ENCODE peak calls at places on chromosomes 11 and 22, in eight cellular contexts. One of them, this sample, is unnamed.

GRCh38 chr11:748007-748359 is 719 bp downstream of the TALDO1 start:
- DNase-seq in amniotic stem cell: no peak
- DNase-seq in CD8-positive, alpha-beta memory T cell: no peak
- DNase-seq in H9: no peak
- DNase-seq in stomach: no peak
- DNase-seq in esophagus squamous epithelium: no peak
- DNase-seq in A172: peak; percentile 37
- DNase-seq in left cardiac atrium: no peak
- DNase-seq in this sample: no peak

GRCh38 chr22:41239443-41240128 is 1.1 kb downstream of the CHADL start:
- DNase-seq in amniotic stem cell: no peak
- DNase-seq in H9: no peak
- DNase-seq in A172: no peak
- DNase-seq in esophagus squamous epithelium: no peak
- DNase-seq in CD8-positive, alpha-beta memory T cell: no peak
- DNase-seq in left cardiac atrium: no peak
- DNase-seq in stomach: no peak
- DNase-seq in this sample: no peak

GRCh38 chr11:60528934-60529333 is 13.7 kb downstream of the MS4A13 start:
- DNase-seq in A172: no peak
- DNase-seq in CD8-positive, alpha-beta memory T cell: no peak
- DNase-seq in amniotic stem cell: no peak
- DNase-seq in left cardiac atrium: no peak
- DNase-seq in esophagus squamous epithelium: no peak
- DNase-seq in stomach: no peak
- DNase-seq in H9: no peak
- DNase-seq in this sample: no peak

GRCh38 chr11:35969089-35970046 is 25.5 kb downstream of the LDLRAD3 start:
- DNase-seq in amniotic stem cell: no peak
- DNase-seq in A172: no peak
- DNase-seq in left cardiac atrium: no peak
- DNase-seq in esophagus squamous epithelium: no peak
- DNase-seq in H9: no peak
- DNase-seq in CD8-positive, alpha-beta memory T cell: no peak
- DNase-seq in stomach: peak; percentile 78
- DNase-seq in this sample: no peak

GRCh38 chr11:111764621-111765020 is 1.6 kb downstream of the PPP2R1B start:
- DNase-seq in H9: no peak
- DNase-seq in A172: no peak
- DNase-seq in amniotic stem cell: no peak
- DNase-seq in stomach: no peak
- DNase-seq in CD8-positive, alpha-beta memory T cell: no peak
- DNase-seq in left cardiac atrium: no peak
- DNase-seq in esophagus squamous epithelium: no peak
- DNase-seq in this sample: no peak

GRCh38 chr22:36671398-36671797 is 32.2 kb downstream of the CACNG2 start:
- DNase-seq in left cardiac atrium: no peak
- DNase-seq in CD8-positive, alpha-beta memory T cell: no peak
- DNase-seq in A172: no peak
- DNase-seq in amniotic stem cell: no peak
- DNase-seq in stomach: no peak
- DNase-seq in esophagus squamous epithelium: no peak
- DNase-seq in H9: no peak
- DNase-seq in this sample: no peak

GRCh38 chr11:110345756-110346155 is 49.3 kb upstream of the RDX start:
- DNase-seq in H9: no peak
- DNase-seq in stomach: no peak
- DNase-seq in A172: no peak
- DNase-seq in amniotic stem cell: no peak
- DNase-seq in left cardiac atrium: no peak
- DNase-seq in esophagus squamous epithelium: no peak
- DNase-seq in CD8-positive, alpha-beta memory T cell: no peak
- DNase-seq in this sample: no peak

GRCh38 chr11:92246637-92247036 is 22.0 kb downstream of the FAT3 start:
- DNase-seq in H9: no peak
- DNase-seq in CD8-positive, alpha-beta memory T cell: no peak
- DNase-seq in esophagus squamous epithelium: no peak
- DNase-seq in left cardiac atrium: no peak
- DNase-seq in A172: no peak
- DNase-seq in amniotic stem cell: no peak
- DNase-seq in stomach: no peak
- DNase-seq in this sample: no peak

GRCh38 chr11:112345708-112346107 is 85.0 kb upstream of the PLET1 start:
- DNase-seq in stomach: no peak
- DNase-seq in amniotic stem cell: no peak
- DNase-seq in left cardiac atrium: no peak
- DNase-seq in esophagus squamous epithelium: no peak
- DNase-seq in CD8-positive, alpha-beta memory T cell: no peak
- DNase-seq in H9: peak; percentile 65
- DNase-seq in A172: no peak
- DNase-seq in this sample: peak; percentile 49

GRCh38 chr11:14357843-14358728 is 897 bp downstream of the RRAS2 start:
- DNase-seq in CD8-positive, alpha-beta memory T cell: peak; percentile 48
- DNase-seq in left cardiac atrium: peak; percentile 55
- DNase-seq in stomach: peak; percentile 63
- DNase-seq in H9: peak; percentile 72
- DNase-seq in A172: peak; percentile 59
- DNase-seq in amniotic stem cell: peak; percentile 36
- DNase-seq in esophagus squamous epithelium: no peak
- DNase-seq in this sample: peak; percentile 91

GRCh38 chr22:17997456-17997855 is 26.9 kb downstream of the MICAL3 start:
- DNase-seq in stomach: no peak
- DNase-seq in esophagus squamous epithelium: no peak
- DNase-seq in CD8-positive, alpha-beta memory T cell: no peak
- DNase-seq in left cardiac atrium: no peak
- DNase-seq in H9: no peak
- DNase-seq in A172: peak; percentile 47
- DNase-seq in amniotic stem cell: no peak
- DNase-seq in this sample: no peak

GRCh38 chr22:20463324-20464095 is 25.9 kb upstream of the SCARF2 start:
- DNase-seq in stomach: no peak
- DNase-seq in amniotic stem cell: no peak
- DNase-seq in A172: no peak
- DNase-seq in H9: no peak
- DNase-seq in esophagus squamous epithelium: no peak
- DNase-seq in left cardiac atrium: no peak
- DNase-seq in CD8-positive, alpha-beta memory T cell: peak; percentile 72
- DNase-seq in this sample: no peak

GRCh38 chr22:16915711-16916110 is 90.5 kb upstream of the XKR3 start:
- DNase-seq in H9: no peak
- DNase-seq in A172: peak; percentile 19
- DNase-seq in stomach: no peak
- DNase-seq in esophagus squamous epithelium: no peak
- DNase-seq in CD8-positive, alpha-beta memory T cell: no peak
- DNase-seq in left cardiac atrium: no peak
- DNase-seq in amniotic stem cell: no peak
- DNase-seq in this sample: no peak

GRCh38 chr11:67286621-67287333 is 2.3 kb upstream of the ANKRD13D start:
- DNase-seq in amniotic stem cell: no peak
- DNase-seq in H9: no peak
- DNase-seq in esophagus squamous epithelium: no peak
- DNase-seq in CD8-positive, alpha-beta memory T cell: no peak
- DNase-seq in A172: no peak
- DNase-seq in left cardiac atrium: peak; percentile 30
- DNase-seq in stomach: no peak
- DNase-seq in this sample: peak; percentile 40

GRCh38 chr11:69010361-69010891 is 2.6 kb downstream of the MRGPRF start:
- DNase-seq in amniotic stem cell: no peak
- DNase-seq in A172: peak; percentile 14
- DNase-seq in esophagus squamous epithelium: no peak
- DNase-seq in left cardiac atrium: no peak
- DNase-seq in CD8-positive, alpha-beta memory T cell: no peak
- DNase-seq in H9: no peak
- DNase-seq in stomach: no peak
- DNase-seq in this sample: no peak

GRCh38 chr11:70226967-70227366 is 23.9 kb downstream of the FADD start:
- DNase-seq in A172: no peak
- DNase-seq in esophagus squamous epithelium: no peak
- DNase-seq in stomach: no peak
- DNase-seq in amniotic stem cell: no peak
- DNase-seq in CD8-positive, alpha-beta memory T cell: no peak
- DNase-seq in H9: peak; percentile 69
- DNase-seq in left cardiac atrium: no peak
- DNase-seq in this sample: peak; percentile 85

GRCh38 chr11:69879734-69880005 is 60.5 kb upstream of the FGF3 start:
- DNase-seq in CD8-positive, alpha-beta memory T cell: no peak
- DNase-seq in amniotic stem cell: no peak
- DNase-seq in A172: no peak
- DNase-seq in esophagus squamous epithelium: no peak
- DNase-seq in H9: no peak
- DNase-seq in left cardiac atrium: peak; percentile 7
- DNase-seq in stomach: no peak
- DNase-seq in this sample: no peak

GRCh38 chr11:36253238-36253637 is 36.0 kb downstream of the COMMD9 start:
- DNase-seq in amniotic stem cell: no peak
- DNase-seq in esophagus squamous epithelium: no peak
- DNase-seq in left cardiac atrium: no peak
- DNase-seq in CD8-positive, alpha-beta memory T cell: no peak
- DNase-seq in H9: no peak
- DNase-seq in stomach: no peak
- DNase-seq in A172: no peak
- DNase-seq in this sample: peak; percentile 7

GRCh38 chr11:75811485-75811884 is 3.5 kb upstream of the UVRAG start:
- DNase-seq in A172: no peak
- DNase-seq in CD8-positive, alpha-beta memory T cell: no peak
- DNase-seq in esophagus squamous epithelium: no peak
- DNase-seq in stomach: no peak
- DNase-seq in H9: no peak
- DNase-seq in amniotic stem cell: no peak
- DNase-seq in left cardiac atrium: no peak
- DNase-seq in this sample: no peak

GRCh38 chr22:22111267-22111751 is 128.7 kb upstream of the TOP3B start:
- DNase-seq in A172: peak; percentile 82
- DNase-seq in H9: no peak
- DNase-seq in CD8-positive, alpha-beta memory T cell: no peak
- DNase-seq in esophagus squamous epithelium: no peak
- DNase-seq in left cardiac atrium: no peak
- DNase-seq in stomach: no peak
- DNase-seq in amniotic stem cell: no peak
- DNase-seq in this sample: no peak

GRCh38 chr22:41782316-41782715 is 18.2 kb upstream of the CCDC134 start:
- DNase-seq in esophagus squamous epithelium: no peak
- DNase-seq in A172: no peak
- DNase-seq in amniotic stem cell: no peak
- DNase-seq in left cardiac atrium: no peak
- DNase-seq in stomach: no peak
- DNase-seq in CD8-positive, alpha-beta memory T cell: no peak
- DNase-seq in H9: no peak
- DNase-seq in this sample: no peak

GRCh38 chr11:90204832-90205646 is 17.8 kb downstream of the CHORDC1 start:
- DNase-seq in esophagus squamous epithelium: no peak
- DNase-seq in stomach: no peak
- DNase-seq in amniotic stem cell: no peak
- DNase-seq in left cardiac atrium: no peak
- DNase-seq in H9: no peak
- DNase-seq in A172: peak; percentile 27
- DNase-seq in CD8-positive, alpha-beta memory T cell: peak; percentile 48
- DNase-seq in this sample: peak; percentile 70

GRCh38 chr11:1842149-1843097 is 3.6 kb downstream of the TNNI2 start:
- DNase-seq in CD8-positive, alpha-beta memory T cell: no peak
- DNase-seq in stomach: no peak
- DNase-seq in esophagus squamous epithelium: no peak
- DNase-seq in amniotic stem cell: no peak
- DNase-seq in left cardiac atrium: peak; percentile 62
- DNase-seq in H9: no peak
- DNase-seq in A172: no peak
- DNase-seq in this sample: no peak

GRCh38 chr11:28566643-28567042 is 458.5 kb downstream of the METTL15 start:
- DNase-seq in H9: peak; percentile 81
- DNase-seq in esophagus squamous epithelium: peak; percentile 3
- DNase-seq in A172: peak; percentile 4
- DNase-seq in stomach: peak; percentile 56
- DNase-seq in amniotic stem cell: peak; percentile 86
- DNase-seq in CD8-positive, alpha-beta memory T cell: no peak
- DNase-seq in left cardiac atrium: peak; percentile 89
- DNase-seq in this sample: peak; percentile 75

GRCh38 chr22:24485608-24486007 is 9.5 kb upstream of the UPB1 start:
- DNase-seq in left cardiac atrium: no peak
- DNase-seq in H9: no peak
- DNase-seq in esophagus squamous epithelium: no peak
- DNase-seq in stomach: no peak
- DNase-seq in A172: no peak
- DNase-seq in amniotic stem cell: no peak
- DNase-seq in CD8-positive, alpha-beta memory T cell: peak; percentile 37
- DNase-seq in this sample: no peak

GRCh38 chr11:73467505-73467904 is 91.3 kb downstream of the RELT start:
- DNase-seq in left cardiac atrium: no peak
- DNase-seq in stomach: no peak
- DNase-seq in esophagus squamous epithelium: no peak
- DNase-seq in A172: no peak
- DNase-seq in amniotic stem cell: no peak
- DNase-seq in H9: no peak
- DNase-seq in CD8-positive, alpha-beta memory T cell: no peak
- DNase-seq in this sample: no peak

GRCh38 chr11:128288368-128288767 is 299.0 kb downstream of the ETS1 start:
- DNase-seq in esophagus squamous epithelium: no peak
- DNase-seq in left cardiac atrium: no peak
- DNase-seq in CD8-positive, alpha-beta memory T cell: no peak
- DNase-seq in amniotic stem cell: no peak
- DNase-seq in H9: no peak
- DNase-seq in A172: peak; percentile 1
- DNase-seq in stomach: no peak
- DNase-seq in this sample: no peak

GRCh38 chr11:19728436-19728835 is 15.8 kb downstream of the NAV2 start:
- DNase-seq in A172: no peak
- DNase-seq in amniotic stem cell: no peak
- DNase-seq in left cardiac atrium: no peak
- DNase-seq in H9: no peak
- DNase-seq in esophagus squamous epithelium: no peak
- DNase-seq in stomach: no peak
- DNase-seq in CD8-positive, alpha-beta memory T cell: no peak
- DNase-seq in this sample: no peak

GRCh38 chr11:13368041-13368446 is 90.5 kb downstream of the BMAL1 start:
- DNase-seq in left cardiac atrium: no peak
- DNase-seq in A172: peak; percentile 44
- DNase-seq in stomach: no peak
- DNase-seq in CD8-positive, alpha-beta memory T cell: no peak
- DNase-seq in esophagus squamous epithelium: no peak
- DNase-seq in amniotic stem cell: peak; percentile 3
- DNase-seq in H9: no peak
- DNase-seq in this sample: no peak

GRCh38 chr22:30114356-30114755 is 34.1 kb downstream of the HORMAD2 start:
- DNase-seq in esophagus squamous epithelium: no peak
- DNase-seq in stomach: no peak
- DNase-seq in left cardiac atrium: no peak
- DNase-seq in H9: no peak
- DNase-seq in amniotic stem cell: no peak
- DNase-seq in A172: no peak
- DNase-seq in CD8-positive, alpha-beta memory T cell: no peak
- DNase-seq in this sample: no peak

GRCh38 chr11:9052316-9052715 is 39.1 kb downstream of the SCUBE2 start:
- DNase-seq in stomach: no peak
- DNase-seq in CD8-positive, alpha-beta memory T cell: no peak
- DNase-seq in A172: no peak
- DNase-seq in amniotic stem cell: no peak
- DNase-seq in left cardiac atrium: no peak
- DNase-seq in H9: no peak
- DNase-seq in esophagus squamous epithelium: no peak
- DNase-seq in this sample: no peak

GRCh38 chr11:75492181-75492820 is 33.4 kb downstream of the GDPD5 start:
- DNase-seq in CD8-positive, alpha-beta memory T cell: peak; percentile 30
- DNase-seq in H9: peak; percentile 75
- DNase-seq in left cardiac atrium: no peak
- DNase-seq in amniotic stem cell: no peak
- DNase-seq in esophagus squamous epithelium: no peak
- DNase-seq in stomach: peak; percentile 27
- DNase-seq in A172: peak; percentile 76
- DNase-seq in this sample: peak; percentile 57

GRCh38 chr11:35746356-35747153 is 84.0 kb downstream of the TRIM44 start:
- DNase-seq in CD8-positive, alpha-beta memory T cell: no peak
- DNase-seq in left cardiac atrium: no peak
- DNase-seq in A172: no peak
- DNase-seq in esophagus squamous epithelium: no peak
- DNase-seq in H9: no peak
- DNase-seq in amniotic stem cell: no peak
- DNase-seq in stomach: no peak
- DNase-seq in this sample: no peak

GRCh38 chr11:44634401-44635281 is 69.2 kb downstream of the CD82 start:
- DNase-seq in stomach: peak; percentile 35
- DNase-seq in CD8-positive, alpha-beta memory T cell: no peak
- DNase-seq in left cardiac atrium: peak; percentile 92
- DNase-seq in amniotic stem cell: no peak
- DNase-seq in H9: peak; percentile 85
- DNase-seq in esophagus squamous epithelium: no peak
- DNase-seq in A172: peak; percentile 71
- DNase-seq in this sample: peak; percentile 84